ENCODE peak calls at places on chromosomes 11 and 22, in seven cellular contexts. T, W, H, Q, A, R and K are unnamed samples.
A peak's percentile ranks its signal among the peaks of the same experiment; 100 is the strongest.

GRCh38 chr22:22770280-22770871 is 117.2 kb upstream of the IGLL5 start:
- DNase-seq in Q (no peak), H (no peak), A (peak; percentile 38), T (peak; percentile 27), R (peak; percentile 61), W (no peak), K (no peak)

GRCh38 chr11:36077886-36078685 is 134.2 kb downstream of the LDLRAD3 start:
- DNase-seq in A (no peak), Q (no peak), H (no peak), R (no peak), T (no peak), W (no peak), K (no peak)

GRCh38 chr22:46436595-46437163 is 100.7 kb downstream of the CELSR1 start:
- DNase-seq in W (peak; percentile 55), Q (no peak), H (no peak), R (no peak), A (peak; percentile 43), T (no peak), K (no peak)

GRCh38 chr11:74004694-74005615 is 3.9 kb downstream of the UCP3 start:
- DNase-seq in H (peak; percentile 66), Q (peak; percentile 71), A (no peak), T (no peak), W (no peak), R (peak; percentile 58), K (no peak)

GRCh38 chr11:96178014-96178745 is 164.8 kb downstream of the MAML2 start:
- DNase-seq in T (no peak), W (no peak), R (no peak), A (no peak), Q (no peak), H (no peak), K (no peak)

GRCh38 chr22:49861642-49862407 is 8.2 kb downstream of the ZBED4 start:
- DNase-seq in W (no peak), T (no peak), R (no peak), A (no peak), Q (no peak), H (no peak), K (no peak)

GRCh38 chr11:128488471-128488870 is 98.9 kb downstream of the ETS1 start:
- DNase-seq in T (no peak), W (peak; percentile 31), H (no peak), R (no peak), A (peak; percentile 95), Q (no peak), K (no peak)

GRCh38 chr11:2222479-2222878 is 47.9 kb downstream of the ASCL2 start:
- DNase-seq in W (no peak), Q (no peak), A (peak; percentile 5), R (no peak), T (no peak), H (no peak), K (no peak)

GRCh38 chr11:79493555-79494171 is 52.8 kb upstream of the TENM4 start:
- DNase-seq in R (peak; percentile 53), A (peak; percentile 73), T (peak; percentile 62), W (peak; percentile 43), H (no peak), Q (no peak), K (peak; percentile 63)

GRCh38 chr11:45766469-45766868 is 38.5 kb upstream of the SLC35C1 start:
- DNase-seq in H (no peak), W (no peak), R (no peak), T (no peak), A (no peak), Q (no peak), K (no peak)

GRCh38 chr11:22640862-22641261 is 15.2 kb upstream of the FANCF start:
- DNase-seq in R (no peak), Q (no peak), T (no peak), W (no peak), H (no peak), A (no peak), K (no peak)

GRCh38 chr11:119585038-119585666 is 143.8 kb downstream of the NECTIN1 start:
- DNase-seq in A (no peak), R (no peak), Q (no peak), H (no peak), W (no peak), T (no peak), K (no peak)